ENCODE peak calls at places on chromosomes 6 and 20, in four cellular contexts. F is mesendoderm, K is IMR-90, S is H1. A is an unnamed sample.

GRCh38 chr20:31713312-31714049 is 9.2 kb downstream of the BCL2L1 start:
- DNase-seq in K (peak; percentile 91), S (no peak), F (peak; percentile 90), A (peak; percentile 56)

GRCh38 chr20:26135325-26136110 is 438.9 kb upstream of the ZNF337 start:
- DNase-seq in K (no peak), F (no peak), S (no peak), A (no peak)

GRCh38 chr6:125944896-125945295 is 11.7 kb upstream of the HINT3 start:
- DNase-seq in S (no peak), F (no peak), K (no peak), A (no peak)

GRCh38 chr6:144811140-144811539 is 526.0 kb downstream of the UTRN start:
- DNase-seq in K (peak; percentile 13), S (no peak), F (no peak), A (no peak)

GRCh38 chr6:120077489-120077888 is 727.9 kb upstream of the MAN1A1 start:
- DNase-seq in S (no peak), F (peak; percentile 75), K (no peak), A (peak; percentile 69)

GRCh38 chr6:54535568-54535967 is 227.3 kb downstream of the TINAG start:
- DNase-seq in S (no peak), K (no peak), F (no peak), A (no peak)

GRCh38 chr6:90293319-90293937 is 3.2 kb downstream of the BACH2 start:
- DNase-seq in F (no peak), S (no peak), K (peak; percentile 8), A (no peak)

GRCh38 chr6:52636830-52637229 is 34.1 kb upstream of the TMEM14A start:
- DNase-seq in S (no peak), K (no peak), F (no peak), A (no peak)

GRCh38 chr6:71387179-71387578 is 98.6 kb downstream of the OGFRL1 start:
- DNase-seq in F (no peak), K (peak; percentile 78), S (no peak), A (no peak)

GRCh38 chr6:33057222-33058150 is 16.0 kb downstream of the HLA-DPA1 start:
- DNase-seq in K (no peak), S (no peak), F (no peak), A (no peak)
- H3K4me2 ChIP-seq in K (no peak overlapping the region), S (no peak overlapping the region), F (no peak overlapping the region), A (no peak overlapping the region)

GRCh38 chr6:49004806-49005205 is 458.2 kb downstream of the MMUT start:
- DNase-seq in F (no peak), S (no peak), K (no peak), A (no peak)
- H3K56ac ChIP-seq in F (no peak overlapping the region), S (no peak overlapping the region), K (no peak overlapping the region), A (no peak overlapping the region)

GRCh38 chr20:48819089-48819488 is 8.7 kb downstream of the PREX1 start:
- DNase-seq in K (no peak), F (no peak), S (no peak), A (no peak)
- H3K4me2 ChIP-seq in K (no peak overlapping the region), F (no peak overlapping the region), S (no peak overlapping the region), A (no peak overlapping the region)

DNA sequence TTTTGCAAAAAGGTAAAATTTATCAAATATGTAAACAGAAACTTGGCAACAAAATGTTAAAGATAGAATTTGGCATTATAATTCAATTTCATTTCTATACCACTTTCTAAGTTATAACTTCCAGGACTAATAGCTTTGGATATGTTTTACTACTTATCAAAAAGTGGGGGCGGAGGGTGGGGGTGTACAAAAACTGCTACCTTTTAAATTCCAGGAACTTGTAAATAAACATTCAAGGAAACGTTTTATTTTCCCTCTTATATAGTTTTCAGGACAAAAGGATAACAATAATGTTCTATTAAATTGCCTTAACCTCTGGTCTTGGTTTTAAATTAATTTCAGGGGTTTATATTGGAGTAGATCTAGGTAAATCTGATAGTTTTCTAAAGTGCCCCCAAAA is 103.8 kb downstream of the DST start:
- DNase-seq in S (no peak), F (no peak), K (no peak), A (no peak)
- H3K56ac ChIP-seq in S (no peak overlapping the region), F (no peak overlapping the region), K (no peak overlapping the region), A (no peak overlapping the region)

GRCh38 chr20:13008761-13009681 is at the start of gene SPTLC3:
- DNase-seq in F (peak; percentile 85), S (no peak), K (peak; percentile 36), A (peak; percentile 60)
- H3K4me2 ChIP-seq in F (no peak within 1 kb of the TSS), S (peak within 1 kb of the TSS; percentile 5), K (peak within 1 kb of the TSS; percentile 95), A (no peak within 1 kb of the TSS)

DNA sequence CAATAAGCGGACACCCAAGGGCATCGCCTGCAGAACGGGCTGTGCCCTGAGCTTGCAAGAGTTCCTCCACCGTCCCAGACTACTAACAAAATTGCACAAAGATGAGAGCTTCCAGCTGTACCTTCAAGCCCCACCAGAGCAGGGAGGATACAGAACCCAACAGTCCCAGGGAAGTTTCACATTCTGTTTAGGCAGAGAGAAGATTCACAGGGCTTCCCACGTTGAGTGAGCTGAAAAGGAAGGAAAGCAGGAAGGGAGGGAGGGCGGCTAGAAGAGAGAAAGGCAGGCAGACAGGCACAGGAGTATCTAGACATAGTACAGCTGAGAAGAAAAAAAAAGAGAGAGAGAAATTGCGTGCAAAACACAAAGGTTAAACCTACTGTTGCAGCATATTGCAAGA is 112.5 kb upstream of the AFDN start:
- DNase-seq in K (no peak), S (no peak), F (no peak), A (no peak)
- H3K56ac ChIP-seq in K (no peak overlapping the region), S (no peak overlapping the region), F (peak overlapping the region; percentile 18), A (no peak overlapping the region)

GRCh38 chr6:152118224-152118623 is 310.7 kb downstream of the ESR1 start:
- DNase-seq in K (no peak), S (no peak), F (no peak), A (no peak)
- H3K4me2 ChIP-seq in K (no peak overlapping the region), S (no peak overlapping the region), F (no peak overlapping the region), A (no peak overlapping the region)